ENCODE peak calls at places on chromosomes 1 and 21, in eight cellular contexts. P is NCI-H2171, T is AG04450, Y is OCI-LY7, N is NCI-H1092, E is foreskin fibroblast, S is neural crest cell, K is left cardiac atrium. O is an unnamed sample.

GRCh38 chr1:162649606-162650005 is 17.3 kb downstream of the DDR2 start:
- DNase-seq in Y (no peak), S (no peak), E (no peak), T (no peak), P (no peak), N (no peak), K (no peak), O (no peak)

GRCh38 chr1:184052194-184052559 is 647 bp downstream of the TSEN15 start:
- DNase-seq in K (no peak), P (no peak), N (no peak), S (no peak), T (no peak), E (no peak), Y (peak), O (no peak)

GRCh38 chr1:109981128-109981379 is 3.5 kb upstream of the AHCYL1 start:
- DNase-seq in E (no peak), K (no peak), S (no peak), Y (no peak), N (no peak), T (no peak), P (no peak), O (no peak)

GRCh38 chr1:171251741-171252300 is 3.5 kb downstream of the FMO1 start:
- DNase-seq in S (peak), K (peak), N (no peak), P (no peak), Y (peak), E (no peak), T (no peak), O (peak)

GRCh38 chr1:65896721-65897120 is 104.0 kb downstream of the PDE4B start:
- DNase-seq in E (no peak), T (no peak), Y (no peak), S (no peak), P (no peak), N (no peak), K (no peak), O (no peak)

GRCh38 chr1:27365372-27366112 is 1.2 kb downstream of the MAP3K6 start:
- DNase-seq in Y (peak), N (peak), K (peak), T (peak), S (peak), P (peak), E (peak), O (peak)

GRCh38 chr1:18249691-18250090 is 142.1 kb downstream of the IGSF21 start:
- DNase-seq in K (no peak), T (no peak), E (no peak), N (peak), Y (no peak), P (peak), S (no peak), O (no peak)

GRCh38 chr21:42843021-42843420 is 36.3 kb downstream of the WDR4 start:
- DNase-seq in Y (no peak), S (no peak), K (no peak), P (no peak), N (no peak), T (no peak), E (no peak), O (no peak)

GRCh38 chr1:108082006-108082405 is 117.0 kb upstream of the VAV3 start:
- DNase-seq in S (no peak), E (no peak), K (no peak), Y (no peak), P (no peak), N (no peak), T (no peak), O (no peak)

GRCh38 chr1:40411294-40411693 is 37.8 kb downstream of the SMAP2 start:
- DNase-seq in N (no peak), T (no peak), E (no peak), Y (no peak), P (no peak), S (no peak), K (no peak), O (no peak)

GRCh38 chr1:150549496-150550221 is 451 bp downstream of the ADAMTSL4 start:
- DNase-seq in E (no peak), N (no peak), Y (no peak), S (no peak), K (no peak), T (no peak), P (no peak), O (peak)

GRCh38 chr21:45504021-45504515 is 38.2 kb downstream of the SLC19A1 start:
- DNase-seq in Y (no peak), P (no peak), T (no peak), K (peak), N (no peak), E (no peak), S (no peak), O (no peak)